ENCODE peak calls at places on chromosomes 11 and 22, in six cellular contexts. One of them, this sample, is unnamed.

GRCh38 chr11:81874627-81875026 is 859.0 kb downstream of the FAM181B start:
- DNase-seq in IMR-90: no peak
- DNase-seq in CD8-positive, alpha-beta T cell: no peak
- DNase-seq in astrocyte of the cerebellum: no peak
- DNase-seq in lower lobe of right lung: no peak
- DNase-seq in right atrium auricular region: no peak
- DNase-seq in this sample: peak

GRCh38 chr11:3840870-3841425 is at the start of gene RHOG:
- DNase-seq in CD8-positive, alpha-beta T cell: peak
- DNase-seq in IMR-90: peak
- DNase-seq in right atrium auricular region: peak
- DNase-seq in astrocyte of the cerebellum: no peak
- DNase-seq in lower lobe of right lung: peak
- DNase-seq in this sample: peak

GRCh38 chr22:17083255-17083654 is 1.5 kb upstream of the IL17RA start:
- DNase-seq in astrocyte of the cerebellum: no peak
- DNase-seq in CD8-positive, alpha-beta T cell: no peak
- DNase-seq in right atrium auricular region: no peak
- DNase-seq in lower lobe of right lung: no peak
- DNase-seq in IMR-90: no peak
- DNase-seq in this sample: no peak

GRCh38 chr11:61542024-61542461 is 33.5 kb downstream of the LRRC10B start:
- DNase-seq in right atrium auricular region: no peak
- DNase-seq in lower lobe of right lung: no peak
- DNase-seq in CD8-positive, alpha-beta T cell: no peak
- DNase-seq in IMR-90: no peak
- DNase-seq in astrocyte of the cerebellum: no peak
- DNase-seq in this sample: no peak

GRCh38 chr11:72683782-72684200 is 9.6 kb upstream of the PDE2A start:
- DNase-seq in right atrium auricular region: peak
- DNase-seq in IMR-90: peak
- DNase-seq in CD8-positive, alpha-beta T cell: peak
- DNase-seq in astrocyte of the cerebellum: no peak
- DNase-seq in lower lobe of right lung: peak
- DNase-seq in this sample: no peak

GRCh38 chr22:42553475-42554361 is at the start of gene SERHL2:
- DNase-seq in astrocyte of the cerebellum: peak
- DNase-seq in lower lobe of right lung: peak
- DNase-seq in right atrium auricular region: peak
- DNase-seq in IMR-90: peak
- DNase-seq in CD8-positive, alpha-beta T cell: peak
- DNase-seq in this sample: no peak

GRCh38 chr11:108718466-108718865 is 53.6 kb downstream of the DDX10 start:
- DNase-seq in CD8-positive, alpha-beta T cell: no peak
- DNase-seq in IMR-90: no peak
- DNase-seq in right atrium auricular region: no peak
- DNase-seq in lower lobe of right lung: no peak
- DNase-seq in astrocyte of the cerebellum: no peak
- DNase-seq in this sample: no peak

GRCh38 chr11:70331901-70332300 is 61.4 kb downstream of the PPFIA1 start:
- DNase-seq in astrocyte of the cerebellum: no peak
- DNase-seq in lower lobe of right lung: no peak
- DNase-seq in IMR-90: no peak
- DNase-seq in right atrium auricular region: no peak
- DNase-seq in CD8-positive, alpha-beta T cell: no peak
- DNase-seq in this sample: no peak

GRCh38 chr22:28947125-28947524 is 63.8 kb downstream of the ZNRF3 start:
- DNase-seq in CD8-positive, alpha-beta T cell: no peak
- DNase-seq in IMR-90: no peak
- DNase-seq in astrocyte of the cerebellum: no peak
- DNase-seq in right atrium auricular region: no peak
- DNase-seq in lower lobe of right lung: no peak
- DNase-seq in this sample: no peak

DNA sequence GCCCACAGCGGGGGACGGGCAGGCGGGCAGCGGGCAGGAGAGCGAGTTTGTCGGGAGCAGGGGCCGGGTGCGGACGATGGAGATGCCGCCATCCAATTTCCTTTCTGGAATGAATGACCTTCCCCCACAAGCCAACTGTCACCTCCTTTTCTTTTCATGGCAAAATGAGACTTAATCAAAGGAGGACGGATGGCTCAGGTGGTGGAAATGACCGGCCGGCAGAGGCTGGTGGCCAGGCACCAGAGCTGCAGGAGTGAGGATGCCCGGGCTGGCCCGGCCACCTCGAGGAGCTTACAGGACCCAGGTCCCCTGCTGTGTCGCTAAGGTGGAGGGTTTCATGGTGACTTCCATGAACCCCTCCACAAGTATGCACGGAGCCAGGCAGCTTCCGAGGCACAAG is 11.7 kb downstream of the SHISAL1 start:
- DNase-seq in right atrium auricular region: no peak
- DNase-seq in CD8-positive, alpha-beta T cell: no peak
- DNase-seq in IMR-90: no peak
- DNase-seq in astrocyte of the cerebellum: no peak
- DNase-seq in lower lobe of right lung: no peak
- DNase-seq in this sample: no peak
- H3K4me3 ChIP-seq in right atrium auricular region: no peak
- H3K4me3 ChIP-seq in CD8-positive, alpha-beta T cell: no peak
- H3K4me3 ChIP-seq in IMR-90: no peak
- H3K4me3 ChIP-seq in astrocyte of the cerebellum: no peak
- H3K4me3 ChIP-seq in lower lobe of right lung: no peak
- H3K4me3 ChIP-seq in this sample: no peak

GRCh38 chr22:41201146-41201545 is 4.0 kb upstream of the L3MBTL2 start:
- DNase-seq in lower lobe of right lung: no peak
- DNase-seq in CD8-positive, alpha-beta T cell: no peak
- DNase-seq in IMR-90: no peak
- DNase-seq in astrocyte of the cerebellum: no peak
- DNase-seq in right atrium auricular region: no peak
- DNase-seq in this sample: no peak

GRCh38 chr22:41193829-41194228 is 11.3 kb upstream of the L3MBTL2 start:
- DNase-seq in astrocyte of the cerebellum: no peak
- DNase-seq in lower lobe of right lung: no peak
- DNase-seq in right atrium auricular region: no peak
- DNase-seq in IMR-90: no peak
- DNase-seq in CD8-positive, alpha-beta T cell: no peak
- DNase-seq in this sample: no peak

GRCh38 chr22:41191467-41191866 is 13.6 kb upstream of the L3MBTL2 start:
- DNase-seq in CD8-positive, alpha-beta T cell: no peak
- DNase-seq in lower lobe of right lung: no peak
- DNase-seq in right atrium auricular region: no peak
- DNase-seq in IMR-90: no peak
- DNase-seq in astrocyte of the cerebellum: no peak
- DNase-seq in this sample: no peak

GRCh38 chr22:41197808-41198585 is 7.1 kb upstream of the L3MBTL2 start:
- DNase-seq in lower lobe of right lung: peak
- DNase-seq in IMR-90: no peak
- DNase-seq in right atrium auricular region: no peak
- DNase-seq in CD8-positive, alpha-beta T cell: peak
- DNase-seq in astrocyte of the cerebellum: no peak
- DNase-seq in this sample: no peak

DNA sequence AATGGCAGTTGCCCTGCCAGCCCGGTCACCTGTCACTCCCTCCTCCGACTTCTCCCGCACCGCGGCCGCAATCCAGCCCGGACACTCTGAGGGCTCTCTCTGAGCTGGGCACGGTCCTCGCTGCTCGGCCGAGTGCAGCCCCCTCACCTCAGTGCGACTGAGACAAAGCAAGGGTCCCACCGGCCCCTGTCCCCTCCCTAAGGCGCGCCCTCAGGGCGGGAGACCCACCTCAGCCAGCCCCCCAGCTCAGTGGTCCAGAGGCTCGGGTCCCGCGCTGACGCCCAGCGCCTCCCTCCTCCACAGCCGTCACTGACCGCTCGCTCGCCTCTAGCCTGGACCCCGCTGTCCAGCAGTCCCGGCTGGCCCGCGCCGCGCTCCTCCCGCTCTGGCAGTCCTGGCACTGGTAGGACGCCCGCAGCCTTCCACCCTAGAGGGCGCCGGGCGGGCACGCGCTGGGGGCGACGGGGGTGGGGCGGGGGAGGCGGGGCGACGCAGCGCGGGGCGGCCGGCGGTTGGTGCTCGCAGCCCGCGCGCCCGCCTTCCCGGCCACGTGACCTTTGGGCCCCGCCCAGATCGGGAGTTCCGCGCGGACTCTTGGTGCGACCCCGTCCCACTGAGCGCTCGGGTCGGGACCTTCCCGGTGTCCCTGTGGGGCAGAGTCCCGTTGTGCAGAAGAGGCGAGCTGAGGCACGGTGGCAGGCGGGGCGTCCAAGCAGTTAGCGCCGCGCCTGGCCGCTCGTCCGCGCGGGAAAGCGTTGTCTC is 7.9 kb upstream of the L3MBTL2 start:
- DNase-seq in IMR-90: peak
- DNase-seq in right atrium auricular region: peak
- DNase-seq in CD8-positive, alpha-beta T cell: peak
- DNase-seq in lower lobe of right lung: peak
- DNase-seq in astrocyte of the cerebellum: no peak
- DNase-seq in this sample: no peak
- TF ChIP-seq CTCF in IMR-90: peak
- TF ChIP-seq CTCF in right atrium auricular region: no peak
- TF ChIP-seq CTCF in CD8-positive, alpha-beta T cell: no peak
- TF ChIP-seq CTCF in lower lobe of right lung: peak
- TF ChIP-seq CTCF in astrocyte of the cerebellum: no peak
- TF ChIP-seq CTCF in this sample: peak

GRCh38 chr11:103883291-103883690 is 153.1 kb upstream of the DDI1 start:
- DNase-seq in lower lobe of right lung: no peak
- DNase-seq in CD8-positive, alpha-beta T cell: no peak
- DNase-seq in IMR-90: no peak
- DNase-seq in astrocyte of the cerebellum: no peak
- DNase-seq in right atrium auricular region: no peak
- DNase-seq in this sample: no peak

GRCh38 chr11:103880968-103881367 is 155.5 kb upstream of the DDI1 start:
- DNase-seq in lower lobe of right lung: no peak
- DNase-seq in astrocyte of the cerebellum: no peak
- DNase-seq in IMR-90: no peak
- DNase-seq in right atrium auricular region: no peak
- DNase-seq in CD8-positive, alpha-beta T cell: no peak
- DNase-seq in this sample: no peak

GRCh38 chr11:103881518-103882070 is 154.8 kb upstream of the DDI1 start:
- DNase-seq in CD8-positive, alpha-beta T cell: no peak
- DNase-seq in astrocyte of the cerebellum: no peak
- DNase-seq in right atrium auricular region: no peak
- DNase-seq in IMR-90: no peak
- DNase-seq in lower lobe of right lung: no peak
- DNase-seq in this sample: no peak

GRCh38 chr11:103887001-103887680 is 149.3 kb upstream of the DDI1 start:
- DNase-seq in CD8-positive, alpha-beta T cell: no peak
- DNase-seq in astrocyte of the cerebellum: no peak
- DNase-seq in IMR-90: no peak
- DNase-seq in lower lobe of right lung: no peak
- DNase-seq in right atrium auricular region: no peak
- DNase-seq in this sample: no peak

DNA sequence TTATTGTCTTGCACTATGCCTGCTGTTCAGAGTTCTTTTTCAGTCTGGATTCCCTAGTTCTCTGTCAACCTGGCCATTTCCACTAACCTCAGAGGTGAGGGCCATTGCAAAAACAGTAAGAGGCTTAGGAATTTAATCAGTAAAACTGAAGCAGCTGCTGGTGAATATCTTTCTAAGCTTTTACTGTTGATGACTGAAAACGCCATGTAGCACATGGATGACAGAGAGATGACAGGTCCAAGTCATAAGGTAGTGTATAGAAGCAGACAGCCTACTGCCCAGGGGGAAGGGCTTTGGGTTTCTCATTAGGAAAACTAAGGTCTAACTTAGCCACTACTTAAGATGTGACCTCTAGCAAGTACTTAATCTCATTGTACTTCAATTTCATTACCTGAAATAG is 152.6 kb upstream of the DDI1 start:
- DNase-seq in right atrium auricular region: no peak
- DNase-seq in astrocyte of the cerebellum: no peak
- DNase-seq in lower lobe of right lung: no peak
- DNase-seq in IMR-90: no peak
- DNase-seq in CD8-positive, alpha-beta T cell: no peak
- DNase-seq in this sample: no peak
- H3K4me3 ChIP-seq in right atrium auricular region: no peak
- H3K4me3 ChIP-seq in astrocyte of the cerebellum: no peak
- H3K4me3 ChIP-seq in lower lobe of right lung: no peak
- H3K4me3 ChIP-seq in IMR-90: no peak
- H3K4me3 ChIP-seq in CD8-positive, alpha-beta T cell: no peak
- H3K4me3 ChIP-seq in this sample: no peak

GRCh38 chr11:85464283-85464682 is 162.9 kb downstream of the DLG2 start:
- DNase-seq in IMR-90: no peak
- DNase-seq in lower lobe of right lung: no peak
- DNase-seq in astrocyte of the cerebellum: no peak
- DNase-seq in right atrium auricular region: no peak
- DNase-seq in CD8-positive, alpha-beta T cell: no peak
- DNase-seq in this sample: no peak
- TF ChIP-seq CTCF in IMR-90: no peak
- TF ChIP-seq CTCF in lower lobe of right lung: no peak
- TF ChIP-seq CTCF in astrocyte of the cerebellum: no peak
- TF ChIP-seq CTCF in right atrium auricular region: no peak
- TF ChIP-seq CTCF in CD8-positive, alpha-beta T cell: no peak
- TF ChIP-seq CTCF in this sample: no peak

GRCh38 chr22:45740236-45740635 is 68.6 kb downstream of the ATXN10 start:
- DNase-seq in astrocyte of the cerebellum: no peak
- DNase-seq in right atrium auricular region: no peak
- DNase-seq in IMR-90: peak
- DNase-seq in lower lobe of right lung: no peak
- DNase-seq in CD8-positive, alpha-beta T cell: no peak
- DNase-seq in this sample: no peak

GRCh38 chr22:45738206-45738605 is 66.6 kb downstream of the ATXN10 start:
- DNase-seq in lower lobe of right lung: no peak
- DNase-seq in astrocyte of the cerebellum: no peak
- DNase-seq in IMR-90: peak
- DNase-seq in CD8-positive, alpha-beta T cell: no peak
- DNase-seq in right atrium auricular region: no peak
- DNase-seq in this sample: no peak

GRCh38 chr22:45744442-45744841 is 72.8 kb downstream of the ATXN10 start:
- DNase-seq in astrocyte of the cerebellum: no peak
- DNase-seq in right atrium auricular region: no peak
- DNase-seq in CD8-positive, alpha-beta T cell: no peak
- DNase-seq in IMR-90: no peak
- DNase-seq in lower lobe of right lung: no peak
- DNase-seq in this sample: no peak

GRCh38 chr22:45743687-45744086 is 72.1 kb downstream of the ATXN10 start:
- DNase-seq in CD8-positive, alpha-beta T cell: no peak
- DNase-seq in IMR-90: no peak
- DNase-seq in right atrium auricular region: no peak
- DNase-seq in astrocyte of the cerebellum: no peak
- DNase-seq in lower lobe of right lung: no peak
- DNase-seq in this sample: no peak

DNA sequence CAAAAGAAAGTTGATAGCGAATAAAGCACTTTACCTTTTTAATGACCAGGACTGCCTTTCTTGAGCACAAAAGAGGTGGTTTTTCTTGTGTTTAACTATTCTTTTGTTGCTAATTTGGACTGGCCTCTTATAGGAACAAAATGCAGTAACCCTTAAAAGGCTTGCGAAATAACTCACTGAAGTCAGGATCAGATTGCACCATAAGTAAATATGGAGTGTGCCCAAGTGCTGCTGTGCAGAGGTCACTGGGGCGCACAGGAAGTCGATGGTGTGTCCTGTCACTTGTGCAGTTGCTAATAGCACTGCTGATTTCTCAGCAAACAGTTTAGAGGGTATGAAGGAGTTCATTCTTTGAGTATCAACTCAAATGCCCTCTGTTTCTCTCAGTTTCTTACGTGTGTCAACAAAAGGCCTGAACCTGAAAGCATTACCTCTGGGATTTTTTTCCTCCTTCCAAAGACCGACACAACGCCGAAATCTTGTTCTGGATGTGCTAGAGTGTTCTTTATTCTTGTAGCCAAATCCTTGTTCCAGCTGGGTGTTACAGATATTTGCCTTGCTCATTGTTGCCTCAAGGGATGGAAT is 71.3 kb downstream of the ATXN10 start:
- DNase-seq in right atrium auricular region: no peak
- DNase-seq in CD8-positive, alpha-beta T cell: no peak
- DNase-seq in lower lobe of right lung: peak
- DNase-seq in IMR-90: peak
- DNase-seq in astrocyte of the cerebellum: peak
- DNase-seq in this sample: no peak
- H3K4me3 ChIP-seq in right atrium auricular region: no peak
- H3K4me3 ChIP-seq in CD8-positive, alpha-beta T cell: no peak
- H3K4me3 ChIP-seq in lower lobe of right lung: no peak
- H3K4me3 ChIP-seq in IMR-90: no peak
- H3K4me3 ChIP-seq in astrocyte of the cerebellum: no peak
- H3K4me3 ChIP-seq in this sample: no peak